ENCODE peak calls at places on chromosomes 2 and 18, in ten cellular contexts. One of them, this sample, is unnamed.

GRCh38 chr2:45334241-45334860 is 276.7 kb downstream of the SRBD1 start:
- DNase-seq in A549: no peak
- DNase-seq in kidney epithelial cell: no peak
- DNase-seq in fibroblast of mammary gland: no peak
- DNase-seq in cardiac muscle cell: no peak
- DNase-seq in GM10248: no peak
- DNase-seq in prostate gland: no peak
- DNase-seq in endothelial cell: no peak
- DNase-seq in upper lobe of right lung: no peak
- DNase-seq in coronary artery: no peak
- DNase-seq in this sample: no peak

GRCh38 chr18:55141318-55141717 is 182.1 kb upstream of the CCDC68 start:
- DNase-seq in fibroblast of mammary gland: no peak
- DNase-seq in kidney epithelial cell: no peak
- DNase-seq in coronary artery: no peak
- DNase-seq in upper lobe of right lung: no peak
- DNase-seq in A549: no peak
- DNase-seq in endothelial cell: no peak
- DNase-seq in prostate gland: no peak
- DNase-seq in GM10248: no peak
- DNase-seq in cardiac muscle cell: no peak
- DNase-seq in this sample: no peak

GRCh38 chr18:56210466-56210865 is 427.9 kb downstream of the TXNL1 start:
- DNase-seq in GM10248: no peak
- DNase-seq in A549: no peak
- DNase-seq in coronary artery: no peak
- DNase-seq in endothelial cell: no peak
- DNase-seq in fibroblast of mammary gland: no peak
- DNase-seq in cardiac muscle cell: no peak
- DNase-seq in kidney epithelial cell: no peak
- DNase-seq in upper lobe of right lung: no peak
- DNase-seq in prostate gland: no peak
- DNase-seq in this sample: no peak

GRCh38 chr2:237473474-237474453 is 13.3 kb upstream of the MLPH start:
- DNase-seq in prostate gland: no peak
- DNase-seq in GM10248: no peak
- DNase-seq in coronary artery: peak; percentile 75
- DNase-seq in fibroblast of mammary gland: peak; percentile 64
- DNase-seq in cardiac muscle cell: peak; percentile 64
- DNase-seq in kidney epithelial cell: no peak
- DNase-seq in upper lobe of right lung: peak; percentile 91
- DNase-seq in A549: no peak
- DNase-seq in endothelial cell: no peak
- DNase-seq in this sample: no peak

GRCh38 chr2:101111262-101111838 is 39.8 kb downstream of the TBC1D8 start:
- DNase-seq in coronary artery: no peak
- DNase-seq in prostate gland: no peak
- DNase-seq in A549: no peak
- DNase-seq in fibroblast of mammary gland: no peak
- DNase-seq in upper lobe of right lung: no peak
- DNase-seq in endothelial cell: no peak
- DNase-seq in kidney epithelial cell: no peak
- DNase-seq in cardiac muscle cell: no peak
- DNase-seq in GM10248: no peak
- DNase-seq in this sample: no peak

GRCh38 chr2:46471705-46472104 is 7.7 kb upstream of the TMEM247 start:
- DNase-seq in kidney epithelial cell: no peak
- DNase-seq in coronary artery: no peak
- DNase-seq in endothelial cell: no peak
- DNase-seq in GM10248: no peak
- DNase-seq in prostate gland: no peak
- DNase-seq in cardiac muscle cell: no peak
- DNase-seq in A549: no peak
- DNase-seq in upper lobe of right lung: no peak
- DNase-seq in fibroblast of mammary gland: no peak
- DNase-seq in this sample: no peak

GRCh38 chr2:222982010-222982908 is 69.7 kb upstream of the KCNE4 start:
- DNase-seq in A549: peak; percentile 84
- DNase-seq in fibroblast of mammary gland: peak; percentile 88
- DNase-seq in endothelial cell: peak; percentile 13
- DNase-seq in kidney epithelial cell: peak; percentile 72
- DNase-seq in upper lobe of right lung: no peak
- DNase-seq in cardiac muscle cell: peak; percentile 91
- DNase-seq in coronary artery: no peak
- DNase-seq in prostate gland: no peak
- DNase-seq in GM10248: no peak
- DNase-seq in this sample: peak; percentile 78

GRCh38 chr18:48840491-48840877 is 110.3 kb downstream of the SMAD7 start:
- DNase-seq in GM10248: no peak
- DNase-seq in upper lobe of right lung: peak; percentile 21
- DNase-seq in coronary artery: no peak
- DNase-seq in fibroblast of mammary gland: no peak
- DNase-seq in cardiac muscle cell: no peak
- DNase-seq in prostate gland: no peak
- DNase-seq in A549: no peak
- DNase-seq in kidney epithelial cell: no peak
- DNase-seq in endothelial cell: no peak
- DNase-seq in this sample: no peak

GRCh38 chr2:182866461-182867369 is at the start of gene FRZB:
- DNase-seq in cardiac muscle cell: peak; percentile 83
- DNase-seq in kidney epithelial cell: peak; percentile 14
- DNase-seq in endothelial cell: peak; percentile 62
- DNase-seq in prostate gland: peak; percentile 17
- DNase-seq in GM10248: peak; percentile 33
- DNase-seq in coronary artery: peak; percentile 89
- DNase-seq in A549: no peak
- DNase-seq in upper lobe of right lung: peak; percentile 70
- DNase-seq in fibroblast of mammary gland: peak; percentile 74
- DNase-seq in this sample: peak; percentile 88

GRCh38 chr2:182867411-182868048 is 1.1 kb upstream of the FRZB start:
- DNase-seq in endothelial cell: no peak
- DNase-seq in cardiac muscle cell: no peak
- DNase-seq in coronary artery: no peak
- DNase-seq in GM10248: peak; percentile 7
- DNase-seq in A549: no peak
- DNase-seq in upper lobe of right lung: no peak
- DNase-seq in prostate gland: no peak
- DNase-seq in kidney epithelial cell: no peak
- DNase-seq in fibroblast of mammary gland: no peak
- DNase-seq in this sample: peak; percentile 64

GRCh38 chr2:182868423-182868822 is 2.0 kb upstream of the FRZB start:
- DNase-seq in fibroblast of mammary gland: no peak
- DNase-seq in cardiac muscle cell: no peak
- DNase-seq in prostate gland: no peak
- DNase-seq in coronary artery: no peak
- DNase-seq in kidney epithelial cell: no peak
- DNase-seq in upper lobe of right lung: no peak
- DNase-seq in GM10248: no peak
- DNase-seq in endothelial cell: no peak
- DNase-seq in A549: no peak
- DNase-seq in this sample: no peak

GRCh38 chr2:182868049-182868422 is 1.6 kb upstream of the FRZB start:
- DNase-seq in kidney epithelial cell: no peak
- DNase-seq in coronary artery: no peak
- DNase-seq in prostate gland: no peak
- DNase-seq in fibroblast of mammary gland: no peak
- DNase-seq in A549: no peak
- DNase-seq in upper lobe of right lung: no peak
- DNase-seq in GM10248: peak; percentile 11
- DNase-seq in endothelial cell: no peak
- DNase-seq in cardiac muscle cell: no peak
- DNase-seq in this sample: peak; percentile 60

GRCh38 chr2:182870227-182870626 is 3.8 kb upstream of the FRZB start:
- DNase-seq in cardiac muscle cell: no peak
- DNase-seq in GM10248: peak; percentile 12
- DNase-seq in kidney epithelial cell: no peak
- DNase-seq in endothelial cell: peak; percentile 49
- DNase-seq in coronary artery: no peak
- DNase-seq in fibroblast of mammary gland: peak; percentile 31
- DNase-seq in A549: peak; percentile 52
- DNase-seq in upper lobe of right lung: no peak
- DNase-seq in prostate gland: no peak
- DNase-seq in this sample: peak; percentile 90
- TF ChIP-seq CTCF in cardiac muscle cell: peak; percentile 27
- TF ChIP-seq CTCF in GM10248: no peak
- TF ChIP-seq CTCF in kidney epithelial cell: peak; percentile 23
- TF ChIP-seq CTCF in endothelial cell: peak; percentile 56
- TF ChIP-seq CTCF in coronary artery: no peak
- TF ChIP-seq CTCF in fibroblast of mammary gland: peak; percentile 41
- TF ChIP-seq CTCF in A549: no peak
- TF ChIP-seq CTCF in upper lobe of right lung: peak; percentile 6
- TF ChIP-seq CTCF in prostate gland: no peak
- TF ChIP-seq CTCF in this sample: peak; percentile 92

GRCh38 chr2:20589975-20590703 is 60.8 kb downstream of the HS1BP3 start:
- DNase-seq in A549: no peak
- DNase-seq in coronary artery: peak; percentile 72
- DNase-seq in kidney epithelial cell: no peak
- DNase-seq in endothelial cell: no peak
- DNase-seq in fibroblast of mammary gland: peak; percentile 76
- DNase-seq in cardiac muscle cell: no peak
- DNase-seq in GM10248: no peak
- DNase-seq in upper lobe of right lung: peak; percentile 59
- DNase-seq in prostate gland: no peak
- DNase-seq in this sample: peak; percentile 28

GRCh38 chr2:20593072-20594034 is 57.5 kb downstream of the HS1BP3 start:
- DNase-seq in upper lobe of right lung: peak; percentile 92
- DNase-seq in coronary artery: peak; percentile 87
- DNase-seq in fibroblast of mammary gland: peak; percentile 98
- DNase-seq in GM10248: no peak
- DNase-seq in A549: peak; percentile 75
- DNase-seq in cardiac muscle cell: peak; percentile 95
- DNase-seq in prostate gland: no peak
- DNase-seq in kidney epithelial cell: peak; percentile 76
- DNase-seq in endothelial cell: no peak
- DNase-seq in this sample: peak; percentile 36

GRCh38 chr2:20594048-20594750 is 56.7 kb downstream of the HS1BP3 start:
- DNase-seq in cardiac muscle cell: no peak
- DNase-seq in endothelial cell: no peak
- DNase-seq in upper lobe of right lung: peak; percentile 51
- DNase-seq in prostate gland: no peak
- DNase-seq in fibroblast of mammary gland: no peak
- DNase-seq in kidney epithelial cell: no peak
- DNase-seq in coronary artery: peak; percentile 60
- DNase-seq in GM10248: no peak
- DNase-seq in A549: no peak
- DNase-seq in this sample: peak; percentile 36

GRCh38 chr2:20590704-20591515 is 60.0 kb downstream of the HS1BP3 start:
- DNase-seq in cardiac muscle cell: no peak
- DNase-seq in endothelial cell: no peak
- DNase-seq in kidney epithelial cell: no peak
- DNase-seq in fibroblast of mammary gland: no peak
- DNase-seq in coronary artery: peak; percentile 82
- DNase-seq in prostate gland: no peak
- DNase-seq in GM10248: no peak
- DNase-seq in upper lobe of right lung: peak; percentile 64
- DNase-seq in A549: no peak
- DNase-seq in this sample: no peak

GRCh38 chr2:20592106-20593071 is 58.5 kb downstream of the HS1BP3 start:
- DNase-seq in upper lobe of right lung: peak; percentile 71
- DNase-seq in GM10248: no peak
- DNase-seq in fibroblast of mammary gland: no peak
- DNase-seq in prostate gland: no peak
- DNase-seq in A549: no peak
- DNase-seq in coronary artery: peak; percentile 68
- DNase-seq in cardiac muscle cell: no peak
- DNase-seq in kidney epithelial cell: no peak
- DNase-seq in endothelial cell: no peak
- DNase-seq in this sample: peak; percentile 77
- TF ChIP-seq CTCF in upper lobe of right lung: no peak
- TF ChIP-seq CTCF in GM10248: no peak
- TF ChIP-seq CTCF in fibroblast of mammary gland: no peak
- TF ChIP-seq CTCF in prostate gland: no peak
- TF ChIP-seq CTCF in A549: no peak
- TF ChIP-seq CTCF in coronary artery: no peak
- TF ChIP-seq CTCF in cardiac muscle cell: no peak
- TF ChIP-seq CTCF in kidney epithelial cell: no peak
- TF ChIP-seq CTCF in endothelial cell: no peak
- TF ChIP-seq CTCF in this sample: peak; percentile 73

GRCh38 chr2:71991397-71991796 is 156.3 kb downstream of the CYP26B1 start:
- DNase-seq in upper lobe of right lung: peak; percentile 40
- DNase-seq in A549: no peak
- DNase-seq in endothelial cell: no peak
- DNase-seq in kidney epithelial cell: no peak
- DNase-seq in GM10248: no peak
- DNase-seq in cardiac muscle cell: no peak
- DNase-seq in prostate gland: no peak
- DNase-seq in coronary artery: peak; percentile 41
- DNase-seq in fibroblast of mammary gland: no peak
- DNase-seq in this sample: no peak

GRCh38 chr2:71989671-71990070 is 158.0 kb downstream of the CYP26B1 start:
- DNase-seq in GM10248: no peak
- DNase-seq in A549: no peak
- DNase-seq in cardiac muscle cell: no peak
- DNase-seq in prostate gland: no peak
- DNase-seq in kidney epithelial cell: no peak
- DNase-seq in fibroblast of mammary gland: no peak
- DNase-seq in coronary artery: no peak
- DNase-seq in upper lobe of right lung: no peak
- DNase-seq in endothelial cell: no peak
- DNase-seq in this sample: no peak

GRCh38 chr2:71990826-71991225 is 156.8 kb downstream of the CYP26B1 start:
- DNase-seq in coronary artery: no peak
- DNase-seq in prostate gland: no peak
- DNase-seq in fibroblast of mammary gland: no peak
- DNase-seq in A549: no peak
- DNase-seq in cardiac muscle cell: no peak
- DNase-seq in upper lobe of right lung: no peak
- DNase-seq in GM10248: no peak
- DNase-seq in endothelial cell: no peak
- DNase-seq in kidney epithelial cell: no peak
- DNase-seq in this sample: no peak

GRCh38 chr2:71992036-71992435 is 155.6 kb downstream of the CYP26B1 start:
- DNase-seq in upper lobe of right lung: no peak
- DNase-seq in fibroblast of mammary gland: no peak
- DNase-seq in cardiac muscle cell: peak; percentile 27
- DNase-seq in A549: no peak
- DNase-seq in prostate gland: no peak
- DNase-seq in kidney epithelial cell: no peak
- DNase-seq in coronary artery: no peak
- DNase-seq in endothelial cell: no peak
- DNase-seq in GM10248: no peak
- DNase-seq in this sample: no peak

GRCh38 chr2:71990122-71990521 is 157.5 kb downstream of the CYP26B1 start:
- DNase-seq in cardiac muscle cell: no peak
- DNase-seq in kidney epithelial cell: no peak
- DNase-seq in prostate gland: no peak
- DNase-seq in fibroblast of mammary gland: no peak
- DNase-seq in coronary artery: peak; percentile 66
- DNase-seq in GM10248: no peak
- DNase-seq in A549: no peak
- DNase-seq in upper lobe of right lung: no peak
- DNase-seq in endothelial cell: no peak
- DNase-seq in this sample: no peak
- TF ChIP-seq CTCF in cardiac muscle cell: no peak
- TF ChIP-seq CTCF in kidney epithelial cell: no peak
- TF ChIP-seq CTCF in prostate gland: no peak
- TF ChIP-seq CTCF in fibroblast of mammary gland: no peak
- TF ChIP-seq CTCF in coronary artery: no peak
- TF ChIP-seq CTCF in GM10248: no peak
- TF ChIP-seq CTCF in A549: no peak
- TF ChIP-seq CTCF in upper lobe of right lung: no peak
- TF ChIP-seq CTCF in endothelial cell: no peak
- TF ChIP-seq CTCF in this sample: no peak

DNA sequence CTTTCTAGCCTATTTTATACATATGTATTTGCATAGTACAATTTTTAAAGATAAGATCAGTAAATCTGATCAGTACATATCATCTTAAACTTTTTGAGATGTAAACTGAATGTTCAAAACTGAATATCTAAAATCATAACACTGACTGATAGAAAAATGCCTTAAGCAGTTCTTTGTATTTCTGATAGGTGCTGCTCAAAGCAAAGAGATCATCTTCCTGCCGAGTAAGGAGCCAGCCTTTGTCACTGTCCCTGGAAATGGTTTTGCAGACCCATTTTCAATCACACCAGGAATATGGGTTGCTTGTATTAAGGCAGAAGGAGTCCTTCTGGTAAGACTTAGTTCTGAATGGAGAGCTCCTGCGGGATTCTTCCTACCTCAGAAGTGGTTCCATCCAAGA is 135.0 kb downstream of the LAMA3 start:
- DNase-seq in prostate gland: no peak
- DNase-seq in cardiac muscle cell: peak; percentile 13
- DNase-seq in kidney epithelial cell: no peak
- DNase-seq in GM10248: no peak
- DNase-seq in fibroblast of mammary gland: peak; percentile 12
- DNase-seq in A549: no peak
- DNase-seq in coronary artery: no peak
- DNase-seq in endothelial cell: no peak
- DNase-seq in upper lobe of right lung: no peak
- DNase-seq in this sample: no peak
- TF ChIP-seq CTCF in prostate gland: no peak
- TF ChIP-seq CTCF in cardiac muscle cell: no peak
- TF ChIP-seq CTCF in kidney epithelial cell: no peak
- TF ChIP-seq CTCF in GM10248: no peak
- TF ChIP-seq CTCF in fibroblast of mammary gland: no peak
- TF ChIP-seq CTCF in A549: no peak
- TF ChIP-seq CTCF in coronary artery: no peak
- TF ChIP-seq CTCF in endothelial cell: no peak
- TF ChIP-seq CTCF in upper lobe of right lung: no peak
- TF ChIP-seq CTCF in this sample: peak; percentile 58